ENCODE peak calls at places on chromosomes 5 and 9, in five cellular contexts. One of them, this sample, is unnamed.

GRCh38 chr5:74949976-74950375 is 83.8 kb upstream of the FAM169A start:
- DNase-seq in cardiac muscle cell: no peak
- DNase-seq in brain microvascular endothelial cell: no peak
- DNase-seq in CD4-positive, CD25-positive, alpha-beta regulatory T cell: no peak
- DNase-seq in GM12865: no peak
- DNase-seq in this sample: no peak

GRCh38 chr9:109903515-109904138 is 123.6 kb downstream of the PALM2AKAP2 start:
- DNase-seq in brain microvascular endothelial cell: peak; percentile 64
- DNase-seq in cardiac muscle cell: peak; percentile 66
- DNase-seq in GM12865: peak; percentile 88
- DNase-seq in CD4-positive, CD25-positive, alpha-beta regulatory T cell: peak; percentile 46
- DNase-seq in this sample: no peak

GRCh38 chr9:89720721-89721660 is 116.2 kb downstream of the GADD45G start:
- DNase-seq in CD4-positive, CD25-positive, alpha-beta regulatory T cell: no peak
- DNase-seq in brain microvascular endothelial cell: no peak
- DNase-seq in GM12865: no peak
- DNase-seq in cardiac muscle cell: no peak
- DNase-seq in this sample: no peak

GRCh38 chr5:113052041-113052795 is 75.6 kb downstream of the DCP2 start:
- DNase-seq in GM12865: no peak
- DNase-seq in brain microvascular endothelial cell: no peak
- DNase-seq in CD4-positive, CD25-positive, alpha-beta regulatory T cell: no peak
- DNase-seq in cardiac muscle cell: no peak
- DNase-seq in this sample: no peak

GRCh38 chr9:88503101-88503844 is 31.7 kb upstream of the NXNL2 start:
- DNase-seq in brain microvascular endothelial cell: no peak
- DNase-seq in CD4-positive, CD25-positive, alpha-beta regulatory T cell: no peak
- DNase-seq in cardiac muscle cell: no peak
- DNase-seq in GM12865: no peak
- DNase-seq in this sample: no peak

GRCh38 chr5:76521240-76521758 is 101.9 kb downstream of the F2RL2 start:
- DNase-seq in brain microvascular endothelial cell: peak; percentile 17
- DNase-seq in CD4-positive, CD25-positive, alpha-beta regulatory T cell: no peak
- DNase-seq in cardiac muscle cell: no peak
- DNase-seq in GM12865: peak; percentile 37
- DNase-seq in this sample: no peak

GRCh38 chr5:169097897-169098296 is 203.0 kb downstream of the SLIT3 start:
- DNase-seq in CD4-positive, CD25-positive, alpha-beta regulatory T cell: no peak
- DNase-seq in GM12865: no peak
- DNase-seq in brain microvascular endothelial cell: no peak
- DNase-seq in cardiac muscle cell: no peak
- DNase-seq in this sample: no peak

GRCh38 chr9:78678901-78679300 is 382.0 kb downstream of the PSAT1 start:
- DNase-seq in brain microvascular endothelial cell: no peak
- DNase-seq in cardiac muscle cell: no peak
- DNase-seq in GM12865: no peak
- DNase-seq in CD4-positive, CD25-positive, alpha-beta regulatory T cell: no peak
- DNase-seq in this sample: no peak

GRCh38 chr9:27572918-27573698 is at the start of gene C9orf72:
- DNase-seq in brain microvascular endothelial cell: peak; percentile 36
- DNase-seq in GM12865: peak; percentile 83
- DNase-seq in CD4-positive, CD25-positive, alpha-beta regulatory T cell: peak; percentile 70
- DNase-seq in cardiac muscle cell: peak; percentile 84
- DNase-seq in this sample: no peak

GRCh38 chr5:61329729-61330128 is 2.3 kb upstream of the ZSWIM6 start:
- DNase-seq in CD4-positive, CD25-positive, alpha-beta regulatory T cell: no peak
- DNase-seq in cardiac muscle cell: no peak
- DNase-seq in GM12865: peak; percentile 34
- DNase-seq in brain microvascular endothelial cell: no peak
- DNase-seq in this sample: no peak

GRCh38 chr9:19699757-19700156 is 89.1 kb downstream of the SLC24A2 start:
- DNase-seq in cardiac muscle cell: no peak
- DNase-seq in CD4-positive, CD25-positive, alpha-beta regulatory T cell: no peak
- DNase-seq in brain microvascular endothelial cell: no peak
- DNase-seq in GM12865: no peak
- DNase-seq in this sample: no peak

GRCh38 chr5:59833448-59833847 is 60.1 kb downstream of the PDE4D start:
- DNase-seq in CD4-positive, CD25-positive, alpha-beta regulatory T cell: no peak
- DNase-seq in GM12865: no peak
- DNase-seq in cardiac muscle cell: no peak
- DNase-seq in brain microvascular endothelial cell: no peak
- DNase-seq in this sample: no peak

GRCh38 chr9:5628530-5629311 is at the start of gene RIC1:
- DNase-seq in cardiac muscle cell: peak; percentile 92
- DNase-seq in CD4-positive, CD25-positive, alpha-beta regulatory T cell: peak; percentile 84
- DNase-seq in brain microvascular endothelial cell: peak; percentile 88
- DNase-seq in GM12865: peak; percentile 97
- DNase-seq in this sample: no peak

GRCh38 chr5:129906177-129906887 is 2.1 kb downstream of the CHSY3 start:
- DNase-seq in brain microvascular endothelial cell: peak; percentile 40
- DNase-seq in cardiac muscle cell: peak; percentile 26
- DNase-seq in CD4-positive, CD25-positive, alpha-beta regulatory T cell: no peak
- DNase-seq in GM12865: no peak
- DNase-seq in this sample: no peak

GRCh38 chr9:14080940-14081621 is 232.9 kb downstream of the NFIB start:
- DNase-seq in CD4-positive, CD25-positive, alpha-beta regulatory T cell: no peak
- DNase-seq in brain microvascular endothelial cell: peak; percentile 56
- DNase-seq in cardiac muscle cell: no peak
- DNase-seq in GM12865: peak; percentile 2
- DNase-seq in this sample: no peak

GRCh38 chr5:159910207-159910842 is 6.0 kb upstream of the ADRA1B start:
- DNase-seq in GM12865: no peak
- DNase-seq in brain microvascular endothelial cell: no peak
- DNase-seq in CD4-positive, CD25-positive, alpha-beta regulatory T cell: no peak
- DNase-seq in cardiac muscle cell: no peak
- DNase-seq in this sample: no peak

GRCh38 chr5:150142800-150143724 is 12.6 kb downstream of the PDGFRB start:
- DNase-seq in GM12865: no peak
- DNase-seq in CD4-positive, CD25-positive, alpha-beta regulatory T cell: no peak
- DNase-seq in cardiac muscle cell: no peak
- DNase-seq in brain microvascular endothelial cell: peak; percentile 94
- DNase-seq in this sample: peak; percentile 52

GRCh38 chr9:121510766-121511555 is 11.3 kb upstream of the GGTA1 start:
- DNase-seq in CD4-positive, CD25-positive, alpha-beta regulatory T cell: no peak
- DNase-seq in cardiac muscle cell: peak; percentile 65
- DNase-seq in GM12865: no peak
- DNase-seq in brain microvascular endothelial cell: no peak
- DNase-seq in this sample: no peak

GRCh38 chr5:54412913-54413312 is 42.6 kb upstream of the HSPB3 start:
- DNase-seq in cardiac muscle cell: no peak
- DNase-seq in CD4-positive, CD25-positive, alpha-beta regulatory T cell: no peak
- DNase-seq in GM12865: no peak
- DNase-seq in brain microvascular endothelial cell: no peak
- DNase-seq in this sample: no peak

GRCh38 chr5:137264041-137264440 is 235.1 kb downstream of the SPOCK1 start:
- DNase-seq in brain microvascular endothelial cell: no peak
- DNase-seq in GM12865: no peak
- DNase-seq in CD4-positive, CD25-positive, alpha-beta regulatory T cell: no peak
- DNase-seq in cardiac muscle cell: no peak
- DNase-seq in this sample: no peak

GRCh38 chr5:3852154-3852930 is 256.7 kb downstream of the IRX1 start:
- DNase-seq in GM12865: no peak
- DNase-seq in CD4-positive, CD25-positive, alpha-beta regulatory T cell: no peak
- DNase-seq in cardiac muscle cell: no peak
- DNase-seq in brain microvascular endothelial cell: no peak
- DNase-seq in this sample: no peak

GRCh38 chr5:170817195-170817594 is 33.7 kb downstream of the GABRP start:
- DNase-seq in GM12865: no peak
- DNase-seq in CD4-positive, CD25-positive, alpha-beta regulatory T cell: no peak
- DNase-seq in cardiac muscle cell: no peak
- DNase-seq in brain microvascular endothelial cell: no peak
- DNase-seq in this sample: no peak

GRCh38 chr5:126805108-126805507 is 28.2 kb downstream of the LMNB1 start:
- DNase-seq in CD4-positive, CD25-positive, alpha-beta regulatory T cell: no peak
- DNase-seq in brain microvascular endothelial cell: peak; percentile 15
- DNase-seq in GM12865: no peak
- DNase-seq in cardiac muscle cell: no peak
- DNase-seq in this sample: no peak

GRCh38 chr9:38182321-38182720 is 113.3 kb upstream of the SHB start:
- DNase-seq in CD4-positive, CD25-positive, alpha-beta regulatory T cell: no peak
- DNase-seq in brain microvascular endothelial cell: no peak
- DNase-seq in cardiac muscle cell: peak; percentile 30
- DNase-seq in GM12865: peak; percentile 78
- DNase-seq in this sample: no peak

GRCh38 chr5:77379558-77380061 is 112.5 kb downstream of the WDR41 start:
- DNase-seq in CD4-positive, CD25-positive, alpha-beta regulatory T cell: no peak
- DNase-seq in GM12865: peak; percentile 82
- DNase-seq in brain microvascular endothelial cell: no peak
- DNase-seq in cardiac muscle cell: no peak
- DNase-seq in this sample: no peak

GRCh38 chr5:37735649-37736347 is 104.0 kb downstream of the GDNF start:
- DNase-seq in CD4-positive, CD25-positive, alpha-beta regulatory T cell: no peak
- DNase-seq in cardiac muscle cell: no peak
- DNase-seq in GM12865: peak; percentile 21
- DNase-seq in brain microvascular endothelial cell: peak; percentile 63
- DNase-seq in this sample: no peak

GRCh38 chr9:18906656-18907395 is 126.2 kb downstream of the SAXO1 start:
- DNase-seq in GM12865: peak; percentile 9
- DNase-seq in CD4-positive, CD25-positive, alpha-beta regulatory T cell: no peak
- DNase-seq in brain microvascular endothelial cell: peak; percentile 63
- DNase-seq in cardiac muscle cell: no peak
- DNase-seq in this sample: no peak

GRCh38 chr5:73528248-73528647 is 30.0 kb downstream of the BTF3 start:
- DNase-seq in GM12865: no peak
- DNase-seq in cardiac muscle cell: no peak
- DNase-seq in brain microvascular endothelial cell: no peak
- DNase-seq in CD4-positive, CD25-positive, alpha-beta regulatory T cell: no peak
- DNase-seq in this sample: no peak

GRCh38 chr5:18220631-18221030 is 586.4 kb downstream of the TAF11L14 start:
- DNase-seq in GM12865: no peak
- DNase-seq in CD4-positive, CD25-positive, alpha-beta regulatory T cell: no peak
- DNase-seq in cardiac muscle cell: no peak
- DNase-seq in brain microvascular endothelial cell: no peak
- DNase-seq in this sample: no peak

GRCh38 chr9:114003756-114004155 is 74.3 kb downstream of the AMBP start:
- DNase-seq in CD4-positive, CD25-positive, alpha-beta regulatory T cell: no peak
- DNase-seq in GM12865: no peak
- DNase-seq in brain microvascular endothelial cell: no peak
- DNase-seq in cardiac muscle cell: no peak
- DNase-seq in this sample: no peak

GRCh38 chr9:92138157-92138959 is 23.1 kb upstream of the SPTLC1 start:
- DNase-seq in cardiac muscle cell: peak; percentile 85
- DNase-seq in CD4-positive, CD25-positive, alpha-beta regulatory T cell: peak; percentile 56
- DNase-seq in GM12865: peak; percentile 65
- DNase-seq in brain microvascular endothelial cell: peak; percentile 43
- DNase-seq in this sample: no peak

GRCh38 chr5:109688647-109688998 is 1.1 kb upstream of the MAN2A1 start:
- DNase-seq in cardiac muscle cell: no peak
- DNase-seq in CD4-positive, CD25-positive, alpha-beta regulatory T cell: peak; percentile 15
- DNase-seq in GM12865: peak; percentile 73
- DNase-seq in brain microvascular endothelial cell: no peak
- DNase-seq in this sample: no peak
- H3K4me3 ChIP-seq in cardiac muscle cell: peak overlapping the region; percentile 89
- H3K4me3 ChIP-seq in CD4-positive, CD25-positive, alpha-beta regulatory T cell: peak overlapping the region; percentile 77
- H3K4me3 ChIP-seq in GM12865: peak overlapping the region; percentile 77
- H3K4me3 ChIP-seq in brain microvascular endothelial cell: peak overlapping the region; percentile 49
- H3K4me3 ChIP-seq in this sample: peak overlapping the region; percentile 89

DNA sequence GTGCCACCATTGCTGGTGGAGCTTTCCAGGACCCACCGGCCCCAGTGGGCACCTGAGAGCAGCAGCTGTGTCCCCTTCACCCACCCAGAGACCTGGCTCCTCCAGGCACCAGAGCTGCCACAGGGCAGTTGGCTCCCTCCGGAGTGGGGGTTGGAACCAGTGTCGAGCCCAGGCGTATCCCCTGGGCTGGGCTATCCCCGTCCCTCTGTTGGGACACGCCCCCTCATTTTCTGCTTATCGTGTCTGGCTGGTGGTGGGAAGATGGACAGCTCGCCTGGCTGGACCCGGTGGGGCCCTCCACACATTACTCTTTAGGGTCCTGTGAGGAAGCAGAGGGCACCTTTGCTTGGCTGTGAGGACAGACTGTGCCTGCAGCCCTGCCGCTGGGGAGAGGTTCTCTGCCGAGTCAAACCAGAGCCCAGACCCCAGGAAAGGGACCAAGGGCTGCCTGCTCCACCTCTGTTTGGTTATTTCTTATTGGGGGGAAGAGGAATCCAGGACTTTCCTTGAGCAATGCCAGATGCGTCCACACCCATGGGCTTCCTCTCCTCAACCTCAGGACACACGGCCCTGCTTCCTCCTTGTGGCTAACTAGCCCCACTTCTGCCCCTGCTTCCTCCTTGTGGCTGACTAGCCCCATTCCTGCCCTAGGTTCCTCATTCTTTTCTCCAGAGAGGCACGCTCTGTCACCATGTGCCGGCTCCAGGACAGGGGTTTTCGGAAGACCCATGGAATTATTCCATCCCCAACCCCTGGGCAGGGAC is 11.3 kb upstream of the FCN1 start:
- DNase-seq in CD4-positive, CD25-positive, alpha-beta regulatory T cell: no peak
- DNase-seq in GM12865: peak; percentile 39
- DNase-seq in cardiac muscle cell: no peak
- DNase-seq in brain microvascular endothelial cell: no peak
- DNase-seq in this sample: no peak
- H3K4me3 ChIP-seq in CD4-positive, CD25-positive, alpha-beta regulatory T cell: no peak overlapping the region
- H3K4me3 ChIP-seq in GM12865: no peak overlapping the region
- H3K4me3 ChIP-seq in cardiac muscle cell: no peak overlapping the region
- H3K4me3 ChIP-seq in brain microvascular endothelial cell: no peak overlapping the region
- H3K4me3 ChIP-seq in this sample: no peak overlapping the region

DNA sequence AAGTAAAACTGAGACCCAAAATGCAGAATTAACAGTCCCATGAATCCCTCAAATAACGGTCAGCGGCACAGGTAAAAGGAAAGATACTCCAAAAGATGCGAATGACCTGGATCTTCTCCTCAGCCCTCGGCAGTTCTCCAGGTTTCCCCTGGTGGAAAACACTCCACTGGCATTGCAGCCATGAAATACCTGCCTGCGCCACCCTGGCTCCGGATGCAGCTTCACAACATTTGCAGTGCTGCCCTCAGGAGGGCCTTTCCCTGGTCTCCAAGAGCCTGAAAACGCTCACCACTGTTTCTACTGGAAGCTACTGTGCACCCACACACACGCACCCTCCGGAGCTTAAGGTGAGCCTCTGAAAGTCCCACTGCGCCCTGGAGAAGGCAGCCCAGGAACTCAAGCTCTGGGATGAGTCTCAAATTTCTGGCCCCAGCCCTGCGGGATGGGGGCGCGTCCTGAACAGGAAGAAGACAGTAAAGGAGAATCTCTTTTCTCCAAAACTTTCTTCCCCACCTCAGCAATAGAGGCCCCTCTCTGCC is 612 bp downstream of the UGT3A2 start:
- DNase-seq in brain microvascular endothelial cell: no peak
- DNase-seq in cardiac muscle cell: no peak
- DNase-seq in CD4-positive, CD25-positive, alpha-beta regulatory T cell: no peak
- DNase-seq in GM12865: no peak
- DNase-seq in this sample: no peak
- H3K4me3 ChIP-seq in brain microvascular endothelial cell: no peak overlapping the region
- H3K4me3 ChIP-seq in cardiac muscle cell: peak overlapping the region; percentile 52
- H3K4me3 ChIP-seq in CD4-positive, CD25-positive, alpha-beta regulatory T cell: no peak overlapping the region
- H3K4me3 ChIP-seq in GM12865: no peak overlapping the region
- H3K4me3 ChIP-seq in this sample: peak overlapping the region; percentile 22

DNA sequence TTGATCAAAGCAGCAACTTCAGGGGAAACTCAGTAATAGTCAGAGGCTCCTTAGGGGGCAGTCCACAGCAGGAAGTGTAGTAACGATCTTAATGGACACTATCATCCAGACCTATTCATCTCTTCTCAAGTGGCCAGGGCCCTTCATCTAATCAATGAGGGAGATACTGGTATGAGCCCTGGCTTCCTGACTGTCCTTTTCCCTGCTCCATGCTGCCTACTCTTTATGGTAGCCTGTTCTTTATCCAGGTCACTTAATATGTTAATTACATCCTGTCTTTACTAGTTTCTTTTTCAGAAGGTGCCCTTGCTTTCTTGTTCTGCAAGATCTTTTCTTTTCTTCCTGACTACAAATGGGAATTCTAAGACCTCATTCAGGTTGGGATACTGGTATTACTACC is 197.1 kb downstream of the CAVIN4 start:
- DNase-seq in brain microvascular endothelial cell: no peak
- DNase-seq in GM12865: no peak
- DNase-seq in CD4-positive, CD25-positive, alpha-beta regulatory T cell: no peak
- DNase-seq in cardiac muscle cell: peak; percentile 20
- DNase-seq in this sample: no peak
- H3K4me3 ChIP-seq in brain microvascular endothelial cell: no peak overlapping the region
- H3K4me3 ChIP-seq in GM12865: no peak overlapping the region
- H3K4me3 ChIP-seq in CD4-positive, CD25-positive, alpha-beta regulatory T cell: no peak overlapping the region
- H3K4me3 ChIP-seq in cardiac muscle cell: no peak overlapping the region
- H3K4me3 ChIP-seq in this sample: no peak overlapping the region

This sample was measured in epithelial cell of proximal tubule.